ENCODE peak calls at places on chromosome 11, in ten cellular contexts. I is K562, B is GM12878, D is transverse colon, T is stomach, P is adrenal gland, S is ovary, O is IMR-90, G is A549, J is heart left ventricle. N is an unnamed sample.

GRCh38 chr11:34680206-34680605 is 59.3 kb downstream of the EHF start:
- DNase-seq in G (peak), P (no peak), B (no peak), J (no peak), S (no peak), I (no peak), O (peak), T (no peak), D (no peak), N (no peak)

GRCh38 chr11:12914401-12914912 is 94.7 kb upstream of the RASSF10 start:
- DNase-seq in G (peak), S (no peak), J (peak), O (peak), I (peak), B (no peak), P (no peak), T (no peak), D (peak), N (no peak)

GRCh38 chr11:115616941-115617340 is 112.7 kb upstream of the CADM1 start:
- DNase-seq in J (peak), B (no peak), D (no peak), O (peak), T (no peak), P (peak), I (no peak), G (no peak), S (no peak), N (no peak)

GRCh38 chr11:119193626-119194025 is 8.4 kb downstream of the NHERF4 start:
- DNase-seq in J (no peak), B (no peak), D (no peak), O (no peak), P (no peak), I (no peak), T (no peak), G (no peak), S (no peak), N (no peak)

GRCh38 chr11:128859563-128860441 is 7.3 kb downstream of the KCNJ1 start:
- DNase-seq in T (peak), G (peak), S (peak), B (no peak), I (peak), J (peak), D (peak), O (peak), P (peak), N (no peak)

GRCh38 chr11:82750643-82751139 is 17.0 kb upstream of the FAM181B start:
- DNase-seq in J (no peak), G (no peak), D (no peak), P (no peak), B (no peak), S (no peak), T (no peak), O (no peak), I (no peak), N (no peak)

GRCh38 chr11:78339483-78339882 is 78.1 kb downstream of the GAB2 start:
- DNase-seq in B (no peak), S (no peak), O (no peak), J (no peak), P (no peak), T (no peak), I (peak), G (no peak), D (no peak), N (no peak)

GRCh38 chr11:38460901-38461300 is 1862.9 kb upstream of the RAG2 start:
- DNase-seq in I (no peak), T (peak), D (no peak), J (peak), P (peak), S (peak), G (no peak), B (no peak), O (peak), N (peak)

GRCh38 chr11:74037309-74037708 is 28.4 kb upstream of the UCP3 start:
- DNase-seq in P (no peak), G (peak), J (no peak), O (peak), T (no peak), D (no peak), S (no peak), I (no peak), B (no peak), N (no peak)

GRCh38 chr11:18046116-18046777 is at the start of gene TPH1:
- DNase-seq in D (peak), S (peak), T (peak), J (peak), G (no peak), O (peak), P (peak), I (no peak), B (no peak), N (peak)

GRCh38 chr11:12961615-12962014 is 47.5 kb upstream of the RASSF10 start:
- DNase-seq in O (peak), D (no peak), B (no peak), I (no peak), T (no peak), P (no peak), J (no peak), G (peak), S (no peak), N (no peak)

GRCh38 chr11:16986434-16987204 is 27.6 kb downstream of the PLEKHA7 start:
- DNase-seq in D (peak), B (peak), O (no peak), G (no peak), J (no peak), S (peak), I (peak), T (peak), P (no peak), N (peak)

GRCh38 chr11:11146830-11147229 is 206.2 kb downstream of the CSNK2A3 start:
- DNase-seq in G (no peak), B (no peak), J (no peak), D (no peak), O (no peak), T (no peak), P (no peak), S (no peak), I (no peak), N (no peak)

GRCh38 chr11:11149671-11150459 is 203.2 kb downstream of the CSNK2A3 start:
- DNase-seq in B (no peak), D (no peak), I (no peak), G (no peak), T (no peak), S (no peak), P (no peak), O (no peak), J (no peak), N (no peak)

GRCh38 chr11:11143849-11144248 is 209.2 kb downstream of the CSNK2A3 start:
- DNase-seq in J (no peak), P (no peak), T (no peak), D (no peak), S (no peak), I (no peak), O (no peak), G (no peak), B (no peak), N (no peak)

GRCh38 chr11:11148598-11148997 is 204.5 kb downstream of the CSNK2A3 start:
- DNase-seq in T (no peak), G (no peak), S (no peak), J (no peak), P (no peak), B (no peak), D (no peak), I (no peak), O (no peak), N (no peak)

DNA sequence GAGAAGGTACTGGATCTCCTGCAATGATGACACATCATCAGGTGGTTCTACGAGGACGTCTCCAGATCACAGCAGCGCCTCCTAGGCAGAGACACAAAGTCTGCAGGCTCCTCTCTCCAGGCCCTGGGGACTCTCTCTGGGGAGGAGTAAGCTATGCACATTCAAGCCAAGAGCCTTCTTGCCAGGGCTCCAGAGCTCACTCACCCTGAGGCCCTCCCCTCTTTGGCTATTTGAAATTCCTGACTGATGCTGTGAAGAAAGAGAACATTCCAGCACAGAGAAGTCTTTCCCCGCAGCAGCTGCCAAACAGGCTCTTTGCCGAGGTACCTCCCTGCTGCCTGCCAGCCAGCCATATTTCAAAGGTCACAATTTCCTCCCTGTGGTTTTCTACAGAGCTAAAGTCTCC is 204.9 kb downstream of the CSNK2A3 start:
- DNase-seq in T (no peak), B (no peak), O (peak), S (peak), I (no peak), J (peak), P (peak), D (peak), G (peak), N (no peak)
- TF ChIP-seq CTCF in T (no peak), B (no peak), O (peak), S (no peak), I (peak), J (peak), P (no peak), D (peak), G (no peak), N (peak)

GRCh38 chr11:68841718-68842426 is at the start of gene CPT1A:
- DNase-seq in P (peak), J (peak), O (peak), G (peak), S (peak), D (peak), B (no peak), I (peak), T (peak), N (peak)
- TF ChIP-seq POLR2A in P (peak), J (peak), O (no peak), G (peak), S (peak), D (peak), B (peak), I (no peak), T (no peak), N (no peak)

GRCh38 chr11:114167355-114168085 is 108.0 kb downstream of the ZBTB16 start:
- DNase-seq in G (no peak), J (no peak), O (no peak), S (no peak), I (no peak), T (no peak), B (no peak), D (no peak), P (peak), N (no peak)

GRCh38 chr11:114168691-114169090 is 109.2 kb downstream of the ZBTB16 start:
- DNase-seq in S (no peak), G (no peak), B (no peak), T (no peak), J (no peak), O (no peak), P (peak), I (no peak), D (peak), N (no peak)

GRCh38 chr11:114168086-114168448 is 108.6 kb downstream of the ZBTB16 start:
- DNase-seq in G (no peak), I (no peak), D (no peak), T (no peak), S (no peak), J (no peak), P (peak), B (no peak), O (no peak), N (no peak)

GRCh38 chr11:114170226-114170625 is 110.7 kb downstream of the ZBTB16 start:
- DNase-seq in D (no peak), O (no peak), T (no peak), S (no peak), P (peak), I (no peak), J (no peak), G (no peak), B (no peak), N (no peak)

DNA sequence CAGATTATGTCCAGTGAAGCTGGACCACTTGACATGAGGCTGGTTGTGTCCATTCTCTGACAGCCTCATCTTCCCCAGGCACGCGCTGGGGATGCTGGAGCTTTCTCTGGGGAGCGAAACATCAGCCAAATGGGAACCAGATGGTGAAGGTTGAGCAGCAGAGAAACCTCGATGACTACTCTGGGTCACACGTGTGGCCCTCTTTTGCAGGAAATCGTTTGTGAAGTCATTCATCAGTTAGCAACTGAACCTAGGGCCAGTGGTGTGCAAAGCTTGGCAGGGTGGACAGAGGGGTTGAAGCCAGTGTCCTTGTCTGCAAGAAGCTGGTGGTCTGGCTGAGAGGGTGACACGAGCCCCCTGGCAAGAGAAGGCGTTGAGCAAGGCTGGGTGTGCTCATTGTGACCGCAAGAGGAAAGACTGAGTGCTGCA is 109.8 kb downstream of the ZBTB16 start:
- DNase-seq in G (no peak), B (no peak), O (no peak), S (no peak), I (no peak), D (no peak), T (no peak), P (peak), J (no peak), N (no peak)
- TF ChIP-seq CTCF in G (no peak), B (no peak), O (no peak), S (no peak), I (no peak), D (no peak), T (no peak), P (no peak), J (no peak), N (no peak)

GRCh38 chr11:2891901-2892214 is 6.3 kb upstream of the CDKN1C start:
- DNase-seq in J (peak), I (no peak), B (no peak), G (no peak), S (peak), O (peak), D (no peak), T (peak), P (peak), N (no peak)
- TF ChIP-seq POLR2A in J (no peak), I (no peak), B (no peak), G (no peak), S (no peak), O (no peak), D (no peak), T (no peak), P (no peak), N (no peak)

GRCh38 chr11:120335928-120336640 is at the start of gene ARHGEF12:
- DNase-seq in T (peak), G (peak), P (peak), S (peak), I (peak), O (peak), B (peak), D (peak), J (peak), N (peak)
- TF ChIP-seq CTCF in T (no peak), G (peak), P (no peak), S (no peak), I (peak), O (peak), B (peak), D (no peak), J (peak), N (no peak)

DNA sequence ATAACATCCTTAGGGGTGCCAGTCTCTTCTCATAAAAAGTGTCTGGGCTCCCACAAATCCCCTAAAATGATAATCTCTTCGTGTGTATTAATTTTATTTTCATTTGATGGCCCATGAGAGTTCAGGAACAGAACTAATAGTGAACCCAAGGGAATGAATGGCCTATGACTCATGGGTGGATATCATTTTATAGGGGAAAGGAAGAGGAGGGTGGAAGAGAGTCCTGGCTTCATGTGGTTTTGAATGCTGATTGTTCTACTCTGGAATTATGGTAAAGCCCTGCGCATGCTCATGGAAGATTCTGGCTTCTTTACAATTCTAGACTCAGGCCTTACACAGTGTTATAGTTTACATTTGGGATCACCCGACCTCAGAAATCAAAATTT is 35.3 kb downstream of the MAML2 start:
- DNase-seq in J (no peak), T (no peak), D (no peak), I (no peak), P (no peak), G (peak), O (peak), S (no peak), B (no peak), N (no peak)
- TF ChIP-seq POLR2A in J (no peak), T (no peak), D (no peak), I (no peak), P (no peak), G (no peak), O (no peak), S (no peak), B (no peak), N (no peak)

DNA sequence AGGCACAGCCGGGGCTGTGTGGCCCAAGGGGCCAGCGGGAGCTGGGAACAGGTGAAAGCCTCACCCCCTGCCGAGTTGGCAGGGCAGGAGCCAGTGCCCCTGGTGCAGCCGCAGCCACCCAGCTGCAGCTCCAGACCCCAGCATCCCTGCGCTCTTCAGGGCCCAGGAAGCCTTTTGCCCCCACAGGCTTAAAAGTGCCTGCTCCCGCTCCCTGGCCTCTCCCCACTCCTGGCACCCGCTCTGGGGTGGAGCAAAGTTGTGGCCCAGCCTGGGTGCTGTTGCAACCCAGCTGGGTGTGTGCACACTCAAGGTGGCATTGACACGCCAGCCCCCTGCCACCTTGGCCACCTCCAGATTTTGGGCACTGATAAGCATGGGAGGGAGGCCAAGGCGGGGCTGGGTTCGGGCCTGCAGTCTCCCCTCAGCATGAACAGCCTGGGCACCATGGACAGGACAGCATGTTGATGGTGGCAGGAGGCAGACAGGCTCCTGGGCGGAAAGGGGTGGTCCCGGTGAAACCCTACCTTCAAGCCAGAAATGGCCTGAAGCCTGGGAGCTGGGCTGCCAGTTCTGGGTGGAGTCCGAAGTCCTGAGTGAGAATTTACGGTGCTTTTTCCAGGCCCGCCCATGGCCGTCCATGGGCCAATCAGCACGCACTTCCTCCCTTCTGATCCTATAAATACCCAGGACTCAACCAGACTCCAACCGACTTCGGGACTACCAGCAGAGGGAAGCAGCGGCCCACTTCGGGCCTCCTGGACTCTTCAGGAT is 23.5 kb upstream of the RNASEH2C start:
- DNase-seq in S (no peak), O (no peak), B (no peak), G (peak), D (peak), T (peak), I (peak), P (peak), J (no peak), N (no peak)
- TF ChIP-seq CTCF in S (no peak), O (peak), B (no peak), G (peak), D (peak), T (no peak), I (peak), P (peak), J (peak), N (peak)

DNA sequence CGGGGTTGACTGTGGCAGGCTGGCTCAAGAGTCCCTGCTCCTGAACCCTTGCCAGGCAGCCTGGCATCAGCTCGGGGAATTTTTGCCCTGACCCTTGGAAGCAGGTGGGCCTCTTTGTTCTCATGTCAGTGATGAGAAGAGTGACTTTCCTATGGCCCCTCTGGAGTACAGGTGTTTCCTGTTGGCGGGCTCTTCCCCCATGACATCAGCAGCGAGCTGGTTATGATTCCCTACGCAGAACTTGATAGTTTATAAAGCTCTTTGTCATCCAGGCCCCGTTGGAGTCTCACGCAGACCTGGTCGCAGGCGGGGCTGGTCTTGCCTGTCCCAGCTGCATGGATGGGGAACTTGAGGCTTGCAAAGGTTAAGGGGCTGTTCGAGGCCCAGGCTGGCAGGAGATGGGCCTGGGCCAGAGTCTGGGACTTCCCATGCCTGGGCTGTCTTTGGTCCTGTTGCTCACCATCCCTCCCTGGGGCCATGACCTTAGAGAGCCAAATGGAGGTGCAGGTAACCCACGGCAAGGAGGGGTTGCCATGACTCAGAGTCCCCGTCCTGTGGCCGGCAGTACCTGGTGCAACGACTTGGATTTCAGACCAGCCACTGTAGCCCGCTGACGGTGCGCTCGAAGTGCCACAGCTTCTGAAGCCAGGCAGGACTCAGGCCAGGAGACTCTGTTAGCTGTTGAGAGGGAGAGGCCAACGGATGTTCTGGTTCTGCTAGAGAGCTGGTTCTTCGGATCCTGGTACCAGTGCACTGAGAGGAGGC is 45.9 kb upstream of the PPP6R3 start:
- DNase-seq in O (no peak), S (no peak), I (no peak), G (no peak), D (no peak), J (no peak), B (no peak), T (no peak), P (no peak), N (no peak)
- TF ChIP-seq POLR2A in O (no peak), S (no peak), I (no peak), G (no peak), D (no peak), J (no peak), B (no peak), T (no peak), P (no peak), N (no peak)

GRCh38 chr11:62602141-62603071 is 741 bp upstream of the MTA2 start:
- DNase-seq in I (peak), S (peak), G (peak), D (peak), P (peak), J (peak), T (peak), B (no peak), O (peak), N (peak)
- TF ChIP-seq CTCF in I (no peak), S (no peak), G (no peak), D (peak), P (no peak), J (no peak), T (no peak), B (no peak), O (no peak), N (no peak)